ENCODE peak calls at places on chromosomes 3 and 15, in eight cellular contexts. D is memory B cell; H is NCI-H748 treated with DMSO at 0.1 percent for 48 hours; J is activated naive CD8-positive, alpha-beta T cell treated with anti-CD3 and anti-CD28 coated beads, Interleukin-2, amount 10 ng/mL, durations not matched to agents 7 days and 5 days; R is T1000; S is substantia nigra; B is activated CD4-positive, alpha-beta T cell treated with anti-CD3 and anti-CD28 coated beads, Interleukin-2, amount 50 U/mL, for 24 hours; O is A549. I is an unnamed sample.

GRCh38 chr15:39266882-39267281 is 314.0 kb upstream of the THBS1 start:
- DNase-seq in B (no peak), S (no peak), J (no peak), H (no peak), O (no peak), R (no peak), D (no peak), I (no peak)

GRCh38 chr15:66729339-66729951 is 27.4 kb downstream of the SMAD6 start:
- DNase-seq in O (no peak), J (no peak), H (no peak), D (no peak), B (no peak), R (no peak), S (no peak), I (no peak)

GRCh38 chr15:64246364-64247189 is 83.8 kb upstream of the PPIB start:
- DNase-seq in R (peak), S (no peak), O (peak), D (no peak), B (peak), J (no peak), H (peak), I (no peak)

GRCh38 chr3:46913644-46914043 is 36.1 kb downstream of the PTH1R start:
- DNase-seq in D (no peak), R (no peak), J (peak), S (no peak), H (peak), B (no peak), O (peak), I (no peak)

GRCh38 chr3:67706934-67707333 is 52.5 kb upstream of the SUCLG2 start:
- DNase-seq in D (no peak), B (no peak), O (no peak), S (no peak), R (no peak), H (no peak), J (no peak), I (no peak)

GRCh38 chr15:79728867-79729266 is 167.9 kb downstream of the MTHFS start:
- DNase-seq in S (no peak), O (no peak), H (no peak), D (no peak), R (no peak), J (no peak), B (no peak), I (no peak)

GRCh38 chr3:141076026-141076797 is 25.1 kb downstream of the SPSB4 start:
- DNase-seq in O (no peak), S (no peak), D (no peak), H (no peak), R (no peak), J (no peak), B (no peak), I (no peak)

GRCh38 chr3:109339186-109339585 is 1.8 kb upstream of the DPPA4 start:
- DNase-seq in O (no peak), J (no peak), S (no peak), H (no peak), B (no peak), D (no peak), R (no peak), I (no peak)

GRCh38 chr3:45499529-45499928 is 95.0 kb upstream of the LIMD1 start:
- DNase-seq in S (no peak), J (no peak), D (no peak), R (no peak), O (peak), H (no peak), B (no peak), I (no peak)

GRCh38 chr3:129383292-129383860 is 45.1 kb downstream of the EFCAB12 start:
- DNase-seq in J (peak), R (no peak), O (peak), S (no peak), D (peak), B (peak), H (peak), I (peak)

GRCh38 chr3:36814071-36814717 is 49.8 kb upstream of the DCLK3 start:
- DNase-seq in J (no peak), H (no peak), O (no peak), B (no peak), D (no peak), R (no peak), S (no peak), I (peak)

GRCh38 chr3:13009946-13010315 is 63.3 kb downstream of the IQSEC1 start:
- DNase-seq in O (no peak), J (no peak), H (no peak), D (no peak), B (no peak), S (no peak), R (no peak), I (no peak)

GRCh38 chr3:165797551-165797950 is 39.7 kb downstream of the BCHE start:
- DNase-seq in H (no peak), B (no peak), R (no peak), D (no peak), O (no peak), S (no peak), J (no peak), I (no peak)

GRCh38 chr3:71173421-71173975 is 410.0 kb downstream of the FOXP1 start:
- DNase-seq in H (no peak), O (no peak), B (no peak), S (no peak), R (no peak), J (no peak), D (no peak), I (no peak)

GRCh38 chr15:40379853-40380252 is 2.7 kb upstream of the KNSTRN start:
- DNase-seq in B (no peak), J (no peak), D (no peak), S (no peak), H (no peak), R (peak), O (peak), I (peak)

GRCh38 chr3:139329364-139329850 is 14.4 kb upstream of the MRPS22 start:
- DNase-seq in O (peak), B (peak), H (peak), S (peak), R (peak), D (peak), J (peak), I (peak)

GRCh38 chr3:129439381-129439816 is 349 bp downstream of the MBD4 start:
- DNase-seq in H (no peak), B (peak), R (no peak), S (no peak), O (peak), D (no peak), J (no peak), I (no peak)

GRCh38 chr15:25670025-25670554 is 193.0 kb downstream of the ATP10A start:
- DNase-seq in R (no peak), S (no peak), H (no peak), B (no peak), O (peak), D (no peak), J (no peak), I (peak)

GRCh38 chr15:68166847-68167246 is 38.3 kb downstream of the CALML4 start:
- DNase-seq in S (no peak), O (no peak), H (no peak), D (no peak), R (no peak), B (no peak), J (no peak), I (no peak)

GRCh38 chr3:150603090-150603887 is at the start of gene SELENOT:
- DNase-seq in D (peak), J (peak), B (peak), H (peak), R (peak), O (peak), S (peak), I (peak)

GRCh38 chr15:33985287-33985686 is 17.0 kb downstream of the CHRM5 start:
- DNase-seq in J (no peak), B (no peak), R (no peak), H (no peak), O (peak), D (no peak), S (no peak), I (no peak)

GRCh38 chr15:89121414-89121813 is 33.2 kb downstream of the ABHD2 start:
- DNase-seq in B (no peak), H (peak), D (no peak), J (no peak), O (peak), S (no peak), R (no peak), I (no peak)

GRCh38 chr3:13207975-13208705 is 134.9 kb upstream of the IQSEC1 start:
- DNase-seq in H (no peak), B (no peak), D (no peak), S (no peak), J (no peak), R (no peak), O (no peak), I (no peak)

GRCh38 chr3:36295206-36295760 is 85.0 kb upstream of the STAC start:
- DNase-seq in H (no peak), B (no peak), R (no peak), S (no peak), J (no peak), O (no peak), D (no peak), I (no peak)

GRCh38 chr3:143249014-143249413 is 129.4 kb downstream of the CHST2 start:
- DNase-seq in B (no peak), J (no peak), H (no peak), S (no peak), O (no peak), D (no peak), R (no peak), I (no peak)

GRCh38 chr15:77869021-77869895 is 208.3 kb downstream of the TBC1D2B start:
- DNase-seq in D (no peak), B (no peak), H (no peak), R (peak), O (no peak), J (peak), S (no peak), I (no peak)

GRCh38 chr3:25573386-25574171 is 91.1 kb downstream of the TOP2B start:
- DNase-seq in O (no peak), R (peak), J (no peak), S (no peak), B (no peak), D (no peak), H (no peak), I (no peak)

GRCh38 chr15:81016253-81017068 is 15.7 kb downstream of the TLNRD1 start:
- DNase-seq in D (no peak), B (no peak), S (no peak), O (no peak), H (no peak), J (no peak), R (no peak), I (no peak)

GRCh38 chr3:69869643-69870042 is 129.9 kb upstream of the SAMMSON start:
- DNase-seq in O (peak), J (no peak), H (no peak), S (no peak), R (peak), B (no peak), D (no peak), I (no peak)

GRCh38 chr3:111484666-111485065 is 57.3 kb upstream of the CD96 start:
- DNase-seq in R (no peak), O (no peak), H (no peak), D (no peak), B (no peak), S (no peak), J (no peak), I (no peak)

GRCh38 chr3:120567370-120568197 is 28.6 kb upstream of the NDUFB4 start:
- DNase-seq in R (peak), S (no peak), H (peak), J (no peak), B (no peak), D (no peak), O (peak), I (peak)

GRCh38 chr3:111963424-111963823 is 15.4 kb upstream of the ABHD10 start:
- DNase-seq in O (peak), D (no peak), S (no peak), B (no peak), J (no peak), R (no peak), H (no peak), I (no peak)

GRCh38 chr3:127613406-127613805 is 15.2 kb downstream of the MCM2 start:
- DNase-seq in S (no peak), O (no peak), H (no peak), B (no peak), R (no peak), D (no peak), J (no peak), I (no peak)

GRCh38 chr3:21357241-21357640 is 393.8 kb downstream of the ZNF385D start:
- DNase-seq in D (no peak), B (no peak), J (no peak), H (no peak), R (no peak), O (no peak), S (no peak), I (no peak)

GRCh38 chr3:117997201-117998049 is 1037.2 kb downstream of the IGSF11 start:
- DNase-seq in B (peak), D (peak), R (peak), J (peak), O (peak), S (peak), H (peak), I (peak)

GRCh38 chr15:67413770-67414429 is 107.0 kb upstream of the C15orf61 start:
- DNase-seq in H (no peak), D (no peak), B (no peak), J (no peak), O (peak), R (peak), S (no peak), I (no peak)

GRCh38 chr15:90893175-90894090 is 9.1 kb downstream of the FES start:
- DNase-seq in D (no peak), J (no peak), O (peak), S (no peak), H (no peak), R (no peak), B (no peak), I (no peak)

GRCh38 chr15:66862878-66863335 is 160.9 kb downstream of the SMAD6 start:
- DNase-seq in B (peak), D (peak), H (peak), S (no peak), R (peak), J (peak), O (peak), I (peak)

GRCh38 chr15:37931868-37932267 is 2.6 kb upstream of the TMCO5A start:
- DNase-seq in O (no peak), J (no peak), D (no peak), B (no peak), R (no peak), H (no peak), S (no peak), I (no peak)